ENCODE peak calls at places on chromosomes 16 and 17, in six cellular contexts. One of them, this sample, is unnamed.

GRCh38 chr17:42920922-42921321 is 20.3 kb downstream of the G6PC1 start:
- DNase-seq in uterus: no peak
- DNase-seq in heart left ventricle: peak
- DNase-seq in amniotic stem cell: no peak
- DNase-seq in hypothalamus: no peak
- DNase-seq in HT-29: peak
- DNase-seq in this sample: peak

GRCh38 chr17:83067718-83068261 is 11.6 kb upstream of the METRNL start:
- DNase-seq in uterus: no peak
- DNase-seq in heart left ventricle: peak
- DNase-seq in amniotic stem cell: no peak
- DNase-seq in hypothalamus: no peak
- DNase-seq in HT-29: no peak
- DNase-seq in this sample: no peak

GRCh38 chr17:83119987-83120864 is 40.8 kb downstream of the METRNL start:
- DNase-seq in uterus: no peak
- DNase-seq in heart left ventricle: no peak
- DNase-seq in amniotic stem cell: no peak
- DNase-seq in hypothalamus: no peak
- DNase-seq in HT-29: no peak
- DNase-seq in this sample: no peak

GRCh38 chr17:57125406-57125805 is 40.4 kb downstream of the AKAP1 start:
- DNase-seq in uterus: no peak
- DNase-seq in heart left ventricle: no peak
- DNase-seq in amniotic stem cell: no peak
- DNase-seq in hypothalamus: no peak
- DNase-seq in HT-29: no peak
- DNase-seq in this sample: no peak

GRCh38 chr17:74454197-74455024 is 12.0 kb upstream of the CD300A start:
- DNase-seq in uterus: peak
- DNase-seq in heart left ventricle: peak
- DNase-seq in amniotic stem cell: no peak
- DNase-seq in hypothalamus: peak
- DNase-seq in HT-29: peak
- DNase-seq in this sample: peak

GRCh38 chr16:65965632-65966031 is 400.9 kb upstream of the CDH5 start:
- DNase-seq in uterus: no peak
- DNase-seq in heart left ventricle: no peak
- DNase-seq in amniotic stem cell: no peak
- DNase-seq in hypothalamus: no peak
- DNase-seq in HT-29: peak
- DNase-seq in this sample: peak

GRCh38 chr17:4215882-4216411 is 47.8 kb downstream of the ANKFY1 start:
- DNase-seq in uterus: no peak
- DNase-seq in heart left ventricle: no peak
- DNase-seq in amniotic stem cell: no peak
- DNase-seq in hypothalamus: no peak
- DNase-seq in HT-29: no peak
- DNase-seq in this sample: no peak

GRCh38 chr17:45345554-45346254 is 28.9 kb upstream of the MAP3K14 start:
- DNase-seq in uterus: no peak
- DNase-seq in heart left ventricle: no peak
- DNase-seq in amniotic stem cell: no peak
- DNase-seq in hypothalamus: no peak
- DNase-seq in HT-29: no peak
- DNase-seq in this sample: peak

GRCh38 chr16:56844056-56844455 is 21.0 kb upstream of the SLC12A3 start:
- DNase-seq in uterus: no peak
- DNase-seq in heart left ventricle: no peak
- DNase-seq in amniotic stem cell: no peak
- DNase-seq in hypothalamus: no peak
- DNase-seq in HT-29: no peak
- DNase-seq in this sample: no peak